ENCODE peak calls at places on chromosomes 13 and 19, in four cellular contexts. One of them, this sample, is unnamed.

GRCh38 chr19:18446811-18447359 is 9.0 kb upstream of the ISYNA1 start:
- DNase-seq in WTC11: no peak
- DNase-seq in NCI-H2107: no peak
- DNase-seq in iPS-NIHi11: no peak
- DNase-seq in this sample: no peak

GRCh38 chr19:33954686-33955085 is 158.0 kb downstream of the KCTD15 start:
- DNase-seq in NCI-H2107: no peak
- DNase-seq in WTC11: no peak
- DNase-seq in iPS-NIHi11: no peak
- DNase-seq in this sample: no peak

GRCh38 chr19:7853760-7854107 is 20.5 kb downstream of the PRR36 start:
- DNase-seq in iPS-NIHi11: no peak
- DNase-seq in NCI-H2107: no peak
- DNase-seq in WTC11: no peak
- DNase-seq in this sample: no peak

GRCh38 chr19:19568802-19569756 is 31.0 kb downstream of the CILP2 start:
- DNase-seq in iPS-NIHi11: no peak
- DNase-seq in WTC11: no peak
- DNase-seq in NCI-H2107: no peak
- DNase-seq in this sample: no peak

GRCh38 chr13:110350509-110350908 is 43.4 kb downstream of the COL4A2 start:
- DNase-seq in NCI-H2107: no peak
- DNase-seq in iPS-NIHi11: no peak
- DNase-seq in WTC11: no peak
- DNase-seq in this sample: no peak

GRCh38 chr13:94544922-94545321 is 51.0 kb downstream of the TGDS start:
- DNase-seq in iPS-NIHi11: no peak
- DNase-seq in WTC11: no peak
- DNase-seq in NCI-H2107: no peak
- DNase-seq in this sample: no peak

GRCh38 chr19:53552001-53552721 is 14.2 kb downstream of the ZNF331 start:
- DNase-seq in WTC11: no peak
- DNase-seq in iPS-NIHi11: no peak
- DNase-seq in NCI-H2107: no peak
- DNase-seq in this sample: no peak

GRCh38 chr13:32423592-32423991 is 4.3 kb downstream of the N4BP2L1 start:
- DNase-seq in NCI-H2107: no peak
- DNase-seq in WTC11: no peak
- DNase-seq in iPS-NIHi11: no peak
- DNase-seq in this sample: no peak

GRCh38 chr13:77386880-77387606 is 60.1 kb upstream of the MYCBP2 start:
- DNase-seq in iPS-NIHi11: no peak
- DNase-seq in NCI-H2107: no peak
- DNase-seq in WTC11: no peak
- DNase-seq in this sample: no peak

GRCh38 chr19:4717191-4717965 is 6.3 kb downstream of the DPP9 start:
- DNase-seq in iPS-NIHi11: no peak
- DNase-seq in WTC11: no peak
- DNase-seq in NCI-H2107: peak; percentile 5
- DNase-seq in this sample: no peak